ENCODE peak calls at places on chromosomes 6 and 20, in six cellular contexts. Y, U, C, W, O and R are unnamed samples.

GRCh38 chr20:43409041-43409913 is 48.4 kb upstream of the SRSF6 start:
- DNase-seq in Y (no peak), U (no peak), C (peak), W (peak), O (peak), R (no peak)

GRCh38 chr6:98039876-98040605 is 757.0 kb upstream of the MMS22L start:
- DNase-seq in Y (no peak), U (no peak), C (no peak), W (peak), O (peak), R (no peak)

GRCh38 chr6:151325075-151326050 is 66.0 kb downstream of the ZBTB2 start:
- DNase-seq in Y (no peak), U (peak), C (peak), W (peak), O (no peak), R (peak)

GRCh38 chr6:44653761-44654218 is 266.3 kb downstream of the CDC5L start:
- DNase-seq in Y (no peak), U (no peak), C (no peak), W (peak), O (no peak), R (no peak)

GRCh38 chr6:74899416-74899815 is 306.4 kb downstream of the COL12A1 start:
- DNase-seq in Y (no peak), U (no peak), C (peak), W (peak), O (no peak), R (no peak)

GRCh38 chr20:45459606-45460005 is 9.9 kb upstream of the WFDC2 start:
- DNase-seq in Y (no peak), U (no peak), C (peak), W (no peak), O (no peak), R (no peak)

GRCh38 chr6:148109732-148110131 is 232.9 kb upstream of the SASH1 start:
- DNase-seq in Y (no peak), U (no peak), C (no peak), W (peak), O (no peak), R (peak)

GRCh38 chr6:37011656-37012378 is 6.4 kb downstream of the FGD2 start:
- DNase-seq in Y (no peak), U (no peak), C (no peak), W (no peak), O (no peak), R (no peak)

GRCh38 chr20:13009682-13010406 is 1.1 kb downstream of the SPTLC3 start:
- DNase-seq in Y (no peak), U (peak), C (peak), W (peak), O (no peak), R (peak)

GRCh38 chr6:102114402-102114801 is 720.9 kb downstream of the GRIK2 start:
- DNase-seq in Y (no peak), U (no peak), C (peak), W (no peak), O (no peak), R (no peak)

GRCh38 chr6:62775427-62776022 is 435.7 kb upstream of the FKBP1C start:
- DNase-seq in Y (no peak), U (no peak), C (peak), W (no peak), O (no peak), R (no peak)

GRCh38 chr20:32762754-32763201 is 593 bp downstream of the DNMT3B start:
- DNase-seq in Y (no peak), U (peak), C (peak), W (no peak), O (no peak), R (no peak)

GRCh38 chr6:636488-636887 is 20.4 kb downstream of the HUS1B start:
- DNase-seq in Y (no peak), U (no peak), C (no peak), W (no peak), O (no peak), R (no peak)

GRCh38 chr6:80425089-80425823 is 318.8 kb downstream of the BCKDHB start:
- DNase-seq in Y (no peak), U (no peak), C (no peak), W (peak), O (no peak), R (no peak)

GRCh38 chr6:122673345-122673961 is 63.2 kb downstream of the PKIB start:
- DNase-seq in Y (no peak), U (no peak), C (peak), W (no peak), O (no peak), R (no peak)

GRCh38 chr6:148423601-148424270 is 81.1 kb downstream of the SASH1 start:
- DNase-seq in Y (no peak), U (no peak), C (no peak), W (no peak), O (peak), R (no peak)

GRCh38 chr20:18364768-18365167 is 76.4 kb downstream of the ZNF133 start:
- DNase-seq in Y (no peak), U (no peak), C (no peak), W (no peak), O (no peak), R (no peak)

GRCh38 chr6:158143700-158144099 is 24.4 kb downstream of the SERAC1 start:
- DNase-seq in Y (no peak), U (no peak), C (peak), W (no peak), O (no peak), R (no peak)

GRCh38 chr6:27834879-27835549 is 77.2 kb downstream of the OR2B2 start:
- DNase-seq in Y (no peak), U (no peak), C (no peak), W (no peak), O (no peak), R (no peak)

GRCh38 chr6:82251942-82252341 is 4.4 kb upstream of the IBTK start:
- DNase-seq in Y (no peak), U (no peak), C (peak), W (peak), O (peak), R (no peak)

GRCh38 chr6:21748343-21749063 is 155.0 kb downstream of the SOX4 start:
- DNase-seq in Y (no peak), U (no peak), C (no peak), W (peak), O (peak), R (no peak)

GRCh38 chr6:70846207-70846835 is 110.5 kb downstream of the B3GAT2 start:
- DNase-seq in Y (no peak), U (no peak), C (no peak), W (no peak), O (no peak), R (no peak)

GRCh38 chr6:140602431-140602836 is 1228.0 kb upstream of the CITED2 start:
- DNase-seq in Y (no peak), U (no peak), C (no peak), W (no peak), O (no peak), R (no peak)

GRCh38 chr6:31614674-31615578 is at the start of gene AIF1:
- DNase-seq in Y (peak), U (no peak), C (peak), W (no peak), O (no peak), R (no peak)

GRCh38 chr6:15380354-15380753 is 134.5 kb downstream of the JARID2 start:
- DNase-seq in Y (no peak), U (no peak), C (no peak), W (no peak), O (no peak), R (no peak)

GRCh38 chr6:52253494-52253893 is 9.2 kb upstream of the IL17F start:
- DNase-seq in Y (no peak), U (no peak), C (no peak), W (no peak), O (no peak), R (no peak)

GRCh38 chr20:62597416-62598115 is 44.7 kb upstream of the SLCO4A1 start:
- DNase-seq in Y (no peak), U (no peak), C (no peak), W (no peak), O (no peak), R (no peak)

GRCh38 chr6:169556758-169557505 is 144.9 kb downstream of the WDR27 start:
- DNase-seq in Y (peak), U (no peak), C (no peak), W (no peak), O (no peak), R (no peak)

GRCh38 chr6:16375828-16376227 is 137.4 kb downstream of the GMPR start:
- DNase-seq in Y (no peak), U (no peak), C (no peak), W (no peak), O (no peak), R (no peak)

GRCh38 chr6:114167583-114168576 is 174.9 kb downstream of the HS3ST5 start:
- DNase-seq in Y (no peak), U (no peak), C (no peak), W (no peak), O (no peak), R (no peak)

GRCh38 chr6:43060034-43060754 is 763 bp downstream of the KLC4 start:
- DNase-seq in Y (no peak), U (no peak), C (no peak), W (no peak), O (no peak), R (peak)

GRCh38 chr6:169844946-169845345 is 93.5 kb downstream of the ERMARD start:
- DNase-seq in Y (no peak), U (no peak), C (no peak), W (no peak), O (no peak), R (no peak)

GRCh38 chr6:131657630-131658111 is 20.6 kb downstream of the ENPP3 start:
- DNase-seq in Y (no peak), U (no peak), C (no peak), W (no peak), O (no peak), R (no peak)

GRCh38 chr6:106750146-106750900 is 120.9 kb downstream of the QRSL1 start:
- DNase-seq in Y (no peak), U (no peak), C (no peak), W (no peak), O (peak), R (no peak)

GRCh38 chr6:169988769-169989550 is 237.5 kb downstream of the ERMARD start:
- DNase-seq in Y (no peak), U (no peak), C (no peak), W (no peak), O (no peak), R (no peak)

GRCh38 chr6:156126535-156126934 is 650.6 kb upstream of the ARID1B start:
- DNase-seq in Y (no peak), U (no peak), C (no peak), W (no peak), O (no peak), R (no peak)

GRCh38 chr6:20241102-20241501 is 28.8 kb upstream of the MBOAT1 start:
- DNase-seq in Y (no peak), U (no peak), C (no peak), W (no peak), O (no peak), R (no peak)

GRCh38 chr6:17930321-17930993 is 57.0 kb downstream of the KIF13A start:
- DNase-seq in Y (no peak), U (no peak), C (no peak), W (no peak), O (no peak), R (no peak)